ENCODE peak calls at places on chromosomes 7 and 10, in five cellular contexts. One of them, this sample, is unnamed.
A peak's percentile ranks its signal among the peaks of the same experiment; 100 is the strongest.

GRCh38 chr7:29113384-29114102 is 32.8 kb downstream of the CPVL start:
- DNase-seq in astrocyte of the spinal cord: peak; percentile 1
- DNase-seq in psoas muscle: no peak
- DNase-seq in M059J: peak; percentile 81
- DNase-seq in NCI-H748 treated with DMSO at 0.1 percent for 48 hours: peak; percentile 35
- DNase-seq in this sample: no peak

GRCh38 chr7:34057136-34057535 is 151.8 kb downstream of the BMPER start:
- DNase-seq in astrocyte of the spinal cord: no peak
- DNase-seq in psoas muscle: no peak
- DNase-seq in M059J: no peak
- DNase-seq in NCI-H748 treated with DMSO at 0.1 percent for 48 hours: no peak
- DNase-seq in this sample: no peak

GRCh38 chr7:42238709-42239395 is 1.8 kb upstream of the GLI3 start:
- DNase-seq in astrocyte of the spinal cord: peak; percentile 68
- DNase-seq in psoas muscle: no peak
- DNase-seq in M059J: peak; percentile 87
- DNase-seq in NCI-H748 treated with DMSO at 0.1 percent for 48 hours: no peak
- DNase-seq in this sample: no peak

GRCh38 chr7:159215053-159215452 is 70.4 kb upstream of the VIPR2 start:
- DNase-seq in astrocyte of the spinal cord: no peak
- DNase-seq in psoas muscle: no peak
- DNase-seq in M059J: no peak
- DNase-seq in NCI-H748 treated with DMSO at 0.1 percent for 48 hours: no peak
- DNase-seq in this sample: no peak

GRCh38 chr7:47557317-47557985 is 24.5 kb downstream of the TNS3 start:
- DNase-seq in astrocyte of the spinal cord: no peak
- DNase-seq in psoas muscle: peak; percentile 49
- DNase-seq in M059J: peak; percentile 85
- DNase-seq in NCI-H748 treated with DMSO at 0.1 percent for 48 hours: no peak
- DNase-seq in this sample: no peak

GRCh38 chr7:130961128-130961601 is 227.2 kb upstream of the KLF14 start:
- DNase-seq in astrocyte of the spinal cord: peak; percentile 88
- DNase-seq in psoas muscle: no peak
- DNase-seq in M059J: peak; percentile 94
- DNase-seq in NCI-H748 treated with DMSO at 0.1 percent for 48 hours: no peak
- DNase-seq in this sample: no peak

GRCh38 chr10:62900829-62901571 is 84.8 kb upstream of the EGR2 start:
- DNase-seq in astrocyte of the spinal cord: no peak
- DNase-seq in psoas muscle: no peak
- DNase-seq in M059J: no peak
- DNase-seq in NCI-H748 treated with DMSO at 0.1 percent for 48 hours: no peak
- DNase-seq in this sample: no peak

GRCh38 chr10:3122486-3123205 is 49.9 kb downstream of the PITRM1 start:
- DNase-seq in astrocyte of the spinal cord: no peak
- DNase-seq in psoas muscle: no peak
- DNase-seq in M059J: no peak
- DNase-seq in NCI-H748 treated with DMSO at 0.1 percent for 48 hours: no peak
- DNase-seq in this sample: no peak

GRCh38 chr10:76111986-76112825 is 680.8 kb downstream of the LRMDA start:
- DNase-seq in astrocyte of the spinal cord: no peak
- DNase-seq in psoas muscle: no peak
- DNase-seq in M059J: no peak
- DNase-seq in NCI-H748 treated with DMSO at 0.1 percent for 48 hours: no peak
- DNase-seq in this sample: no peak